ENCODE peak calls at places on chromosomes 11 and 22, in seven cellular contexts. O is right lobe of liver, U is tibial nerve, H is prostate gland, A is heart left ventricle, N is body of pancreas, E is gastrocnemius medialis. G is an unnamed sample.

GRCh38 chr11:95445746-95446333 is 214.8 kb upstream of the SESN3 start:
- DNase-seq in U (no peak), A (no peak), O (no peak), N (no peak), H (no peak), E (no peak), G (no peak)

GRCh38 chr11:112297248-112297866 is 36.7 kb upstream of the PLET1 start:
- DNase-seq in A (no peak), N (no peak), E (no peak), H (no peak), O (no peak), U (no peak), G (no peak)

GRCh38 chr22:28759861-28760560 is 12.5 kb upstream of the CCDC117 start:
- DNase-seq in E (no peak), H (no peak), A (no peak), N (no peak), O (no peak), U (no peak), G (no peak)

GRCh38 chr22:22684605-22685561 is 40.5 kb downstream of the GGTLC2 start:
- DNase-seq in H (no peak), A (no peak), O (peak; percentile 54), E (no peak), U (no peak), N (peak; percentile 41), G (peak; percentile 58)

GRCh38 chr22:25645964-25646363 is 81.5 kb downstream of the GRK3 start:
- DNase-seq in H (no peak), E (no peak), O (no peak), A (no peak), U (no peak), N (no peak), G (no peak)

GRCh38 chr11:92627615-92628201 is 341.7 kb upstream of the MTNR1B start:
- DNase-seq in U (no peak), H (no peak), N (no peak), E (no peak), A (no peak), O (no peak), G (no peak)

GRCh38 chr11:119424276-119424675 is 1.3 kb upstream of the THY1 start:
- DNase-seq in H (no peak), E (no peak), A (no peak), O (no peak), U (no peak), N (no peak), G (no peak)

GRCh38 chr11:110100476-110101240 is 7.5 kb downstream of the ZC3H12C start:
- DNase-seq in E (no peak), H (no peak), O (no peak), A (no peak), N (no peak), U (no peak), G (no peak)

GRCh38 chr22:44928711-44929347 is 81.0 kb downstream of the PHF21B start:
- DNase-seq in A (no peak), N (no peak), E (no peak), U (no peak), O (no peak), H (no peak), G (no peak)

GRCh38 chr11:99934008-99934407 is 753.1 kb upstream of the ARHGAP42 start:
- DNase-seq in N (no peak), U (no peak), A (no peak), O (no peak), E (no peak), H (no peak), G (no peak)

GRCh38 chr11:103202048-103202651 is 92.9 kb downstream of the DYNC2H1 start:
- DNase-seq in N (no peak), H (no peak), O (no peak), A (no peak), U (no peak), E (no peak), G (no peak)

GRCh38 chr11:10747733-10748132 is 3.3 kb upstream of the CTR9 start:
- DNase-seq in N (no peak), H (no peak), U (no peak), A (no peak), O (no peak), E (no peak), G (no peak)

GRCh38 chr22:43391306-43391705 is 20.5 kb upstream of the MPPED1 start:
- DNase-seq in H (no peak), U (no peak), A (no peak), E (no peak), O (peak; percentile 55), N (no peak), G (no peak)

GRCh38 chr22:27269751-27270586 is 531.6 kb downstream of the MN1 start:
- DNase-seq in E (no peak), O (no peak), A (no peak), N (no peak), U (no peak), H (no peak), G (no peak)

GRCh38 chr11:61666684-61667297 is 13.4 kb upstream of the DAGLA start:
- DNase-seq in N (peak; percentile 91), E (no peak), U (no peak), H (no peak), A (no peak), O (no peak), G (no peak)

GRCh38 chr11:39190751-39191150 is 2268.7 kb downstream of the LRRC4C start:
- DNase-seq in A (no peak), N (no peak), U (no peak), E (no peak), H (no peak), O (no peak), G (no peak)

GRCh38 chr11:11588243-11588642 is 33.6 kb downstream of the GALNT18 start:
- DNase-seq in O (no peak), N (no peak), H (no peak), A (no peak), U (no peak), E (no peak), G (no peak)

GRCh38 chr11:129077191-129077590 is 114.9 kb downstream of the ARHGAP32 start:
- DNase-seq in N (no peak), U (no peak), O (no peak), E (no peak), H (no peak), A (no peak), G (no peak)

GRCh38 chr11:19821412-19821875 is 108.8 kb downstream of the NAV2 start:
- DNase-seq in O (peak; percentile 55), U (no peak), E (no peak), N (peak; percentile 76), H (no peak), A (no peak), G (no peak)

GRCh38 chr22:19811211-19811621 is 43.5 kb downstream of the GNB1L start:
- DNase-seq in H (no peak), A (no peak), E (no peak), N (no peak), O (peak; percentile 10), U (no peak), G (no peak)

GRCh38 chr11:111788464-111788863 is 22.3 kb upstream of the PPP2R1B start:
- DNase-seq in E (no peak), N (no peak), O (no peak), A (no peak), U (no peak), H (no peak), G (no peak)

GRCh38 chr11:62856333-62856910 is 17.0 kb upstream of the WDR74 start:
- DNase-seq in H (no peak), U (no peak), N (no peak), E (no peak), O (no peak), A (no peak), G (no peak)

DNA sequence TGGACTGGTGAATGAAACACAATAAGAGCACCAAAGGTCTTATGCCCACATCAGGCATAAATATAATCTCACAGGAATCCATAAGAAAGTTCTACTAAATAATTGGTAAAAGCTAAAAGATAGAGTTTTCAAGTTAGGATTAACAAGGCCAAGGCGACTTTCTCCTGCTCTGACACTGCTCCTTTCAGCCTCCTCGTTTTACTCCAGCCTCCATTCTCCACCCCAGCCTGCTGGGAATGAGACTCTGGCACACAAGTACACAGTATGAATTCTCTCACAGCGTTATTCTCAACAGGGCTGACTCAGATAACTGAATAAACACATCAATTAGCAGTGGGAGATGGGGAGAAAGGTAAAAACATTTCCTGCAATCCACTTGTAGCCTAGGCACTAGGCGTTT is 94.9 kb downstream of the APOL5 start:
- DNase-seq in H (no peak), O (no peak), U (no peak), E (no peak), A (no peak), N (no peak), G (no peak)
- H3K27ac ChIP-seq in H (no peak overlapping the region), O (no peak overlapping the region), U (no peak overlapping the region), E (no peak overlapping the region), A (no peak overlapping the region), N (no peak overlapping the region), G (no peak overlapping the region)

DNA sequence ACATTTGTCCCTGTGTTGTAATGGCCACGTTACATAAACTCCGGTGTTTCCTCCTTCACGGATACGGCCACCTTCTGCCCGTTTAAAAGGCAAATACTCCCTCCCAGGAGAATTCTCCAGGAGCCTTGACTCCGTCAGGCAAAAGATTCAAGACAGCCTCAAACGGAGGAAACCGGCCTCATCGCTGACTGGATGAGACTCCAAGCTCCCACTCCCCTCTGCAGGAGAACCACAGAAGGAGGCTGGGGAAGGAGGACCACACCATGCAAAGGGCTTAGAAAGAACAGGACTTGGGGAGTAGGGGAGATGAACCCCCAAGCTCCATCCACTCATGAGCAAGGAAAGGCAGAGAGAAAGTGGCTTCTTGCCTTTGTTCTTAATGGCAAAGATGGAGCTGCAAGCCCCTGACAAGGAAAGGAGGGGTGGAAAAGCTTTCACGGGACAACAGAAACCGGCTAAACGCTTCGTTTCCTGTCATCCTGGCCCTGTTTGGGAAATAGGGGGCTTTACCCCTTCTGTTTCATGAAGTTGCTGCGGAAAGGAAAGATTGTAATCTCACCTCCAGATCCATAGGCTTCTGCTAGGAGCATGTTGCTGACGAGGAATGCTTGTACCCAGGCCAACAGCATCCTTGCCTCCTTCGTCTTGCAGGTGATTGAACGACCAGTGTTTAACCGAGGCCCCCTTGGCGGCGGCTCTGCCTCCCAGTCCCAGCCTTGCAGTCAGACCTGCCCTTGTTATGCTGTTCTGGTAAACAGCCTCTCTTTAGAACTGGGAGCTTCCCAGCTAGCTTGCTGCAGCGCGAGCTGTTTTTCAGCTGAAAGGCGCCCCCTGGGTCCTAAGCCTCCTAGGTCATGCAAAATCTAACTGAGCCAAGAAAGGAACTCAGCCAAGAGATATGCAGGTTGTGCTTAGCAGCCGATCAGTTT is at the start of gene PIK3IP1:
- DNase-seq in O (peak; percentile 90), A (peak; percentile 87), E (peak; percentile 90), N (peak; percentile 96), U (peak; percentile 88), H (peak; percentile 91), G (peak; percentile 95)
- TF ChIP-seq POLR2A in O (peak; percentile 85), A (peak; percentile 83), E (peak; percentile 94), N (peak; percentile 90), U (peak; percentile 95), H (peak; percentile 94), G (peak; percentile 98)

GRCh38 chr11:68841718-68842426 is at the start of gene CPT1A:
- DNase-seq in E (peak; percentile 63), U (peak; percentile 61), A (peak; percentile 87), N (peak; percentile 86), H (peak; percentile 78), O (peak; percentile 88), G (peak; percentile 90)
- H3K4me1 ChIP-seq in E (peaks cover 47% of the 10 kb centered on the region), U (peaks cover 38% of the 10 kb centered on the region), A (peaks cover 44% of the 10 kb centered on the region), N (peaks cover 60% of the 10 kb centered on the region), H (peaks cover 11% of the 10 kb centered on the region), O (no peaks in the 10 kb centered on the region), G (peaks cover 61% of the 10 kb centered on the region)

DNA sequence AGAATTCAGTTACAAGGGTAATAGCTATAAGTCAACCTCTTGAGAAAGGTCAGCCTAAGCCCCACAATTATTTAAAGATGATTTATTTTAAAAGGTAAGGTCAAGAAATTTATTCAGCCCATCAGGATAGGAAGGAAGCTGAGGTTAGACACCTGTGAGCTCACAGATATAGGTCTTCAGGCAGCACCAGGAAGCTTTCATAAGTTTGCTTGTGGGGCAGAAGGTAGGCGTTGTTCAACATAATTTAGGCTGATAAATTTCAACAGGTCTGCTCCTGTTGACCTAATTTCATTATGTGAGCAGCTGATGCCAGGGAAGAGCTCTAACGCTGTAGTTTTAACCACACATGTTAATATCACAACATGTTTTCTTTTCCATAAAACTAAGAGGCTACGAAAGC is 118.1 kb upstream of the APOA1 start:
- DNase-seq in O (no peak), H (no peak), A (no peak), N (no peak), E (no peak), U (no peak), G (no peak)
- H3K27ac ChIP-seq in O (no peak overlapping the region), H (no peak overlapping the region), A (no peak overlapping the region), N (no peak overlapping the region), E (peak overlapping the region; percentile 46), U (no peak overlapping the region), G (no peak overlapping the region)